ENCODE peak calls at places on chromosomes 3 and 15, in six cellular contexts. O is retinal pigment epithelial cell; F is activated CD8-positive, alpha-beta T cell treated with anti-CD3 and anti-CD28 coated beads, Interleukin-2, amount 10 ng/mL, durations not matched to agents 7 days and 5 days; N is stimulated activated CD4-positive, alpha-beta T cell treated with anti-CD3 and anti-CD28 coated beads, Interleukin-2, amount 100 ng/mL, for 24 hours; U is CD8-positive, alpha-beta T cell; X is stromal cell of bone marrow. B is an unnamed sample.

GRCh38 chr3:51642462-51642861 is 28.6 kb upstream of the TEX264 start:
- DNase-seq in O (no peak), F (no peak), N (no peak), U (no peak), X (no peak), B (peak; percentile 18)

GRCh38 chr3:141644931-141645330 is 93.2 kb upstream of the RNF7 start:
- DNase-seq in O (no peak), F (peak; percentile 79), N (peak; percentile 85), U (peak; percentile 78), X (no peak), B (peak; percentile 92)

GRCh38 chr15:73022156-73022555 is 30.1 kb upstream of the NEO1 start:
- DNase-seq in O (no peak), F (no peak), N (no peak), U (no peak), X (no peak), B (no peak)

GRCh38 chr3:151960956-151961580 is 87.6 kb downstream of the SUCNR1 start:
- DNase-seq in O (no peak), F (no peak), N (no peak), U (no peak), X (no peak), B (no peak)

GRCh38 chr3:132344666-132345280 is 27.6 kb downstream of the ACP3 start:
- DNase-seq in O (no peak), F (no peak), N (no peak), U (no peak), X (peak; percentile 36), B (no peak)

GRCh38 chr3:41900265-41900664 is 61.6 kb downstream of the ULK4 start:
- DNase-seq in O (peak; percentile 52), F (no peak), N (no peak), U (no peak), X (peak; percentile 10), B (no peak)

GRCh38 chr3:15601046-15601398 is 347 bp downstream of the HACL1 start:
- DNase-seq in O (no peak), F (no peak), N (no peak), U (no peak), X (no peak), B (no peak)

GRCh38 chr15:91885714-91886265 is 32.3 kb downstream of the SLCO3A1 start:
- DNase-seq in O (no peak), F (no peak), N (peak; percentile 21), U (no peak), X (no peak), B (peak; percentile 41)

GRCh38 chr3:44076221-44076829 is 165.4 kb upstream of the TOPAZ1 start:
- DNase-seq in O (no peak), F (no peak), N (no peak), U (no peak), X (no peak), B (peak; percentile 28)

GRCh38 chr15:94323076-94323475 is 91.7 kb downstream of the MCTP2 start:
- DNase-seq in O (no peak), F (no peak), N (no peak), U (no peak), X (no peak), B (no peak)

GRCh38 chr15:89379423-89379735 is 44.8 kb upstream of the POLG start:
- DNase-seq in O (no peak), F (no peak), N (no peak), U (no peak), X (no peak), B (peak; percentile 43)

GRCh38 chr3:169812124-169812843 is 386 bp upstream of the LRRIQ4 start:
- DNase-seq in O (no peak), F (peak; percentile 75), N (peak; percentile 59), U (peak; percentile 72), X (peak; percentile 34), B (peak; percentile 76)

GRCh38 chr15:88814393-88814792 is 11.2 kb downstream of the ACAN start:
- DNase-seq in O (no peak), F (no peak), N (no peak), U (no peak), X (no peak), B (no peak)

GRCh38 chr3:13219077-13219901 is 146.1 kb upstream of the IQSEC1 start:
- DNase-seq in O (no peak), F (no peak), N (no peak), U (no peak), X (no peak), B (no peak)

GRCh38 chr15:89997079-89997478 is 4.0 kb upstream of the ZNF710 start:
- DNase-seq in O (no peak), F (no peak), N (no peak), U (no peak), X (no peak), B (no peak)

GRCh38 chr15:101379647-101380046 is 84.6 kb upstream of the SNRPA1 start:
- DNase-seq in O (no peak), F (no peak), N (no peak), U (no peak), X (no peak), B (no peak)

GRCh38 chr3:98521897-98522537 is 685 bp downstream of the CLDND1 start:
- DNase-seq in O (no peak), F (peak; percentile 73), N (peak; percentile 60), U (peak; percentile 61), X (peak; percentile 48), B (peak; percentile 60)

GRCh38 chr3:112074616-112075497 is 11.3 kb upstream of the C3orf52 start:
- DNase-seq in O (peak; percentile 99), F (peak; percentile 51), N (no peak), U (peak; percentile 55), X (no peak), B (no peak)